ENCODE peak calls at places on chromosomes 11 and 22, in six cellular contexts. M, R, Z, H, D and K are unnamed samples.

GRCh38 chr22:50209893-50210292 is 9.1 kb downstream of the SELENOO start:
- DNase-seq in M (peak), R (peak), Z (peak), H (peak), D (peak), K (peak)

GRCh38 chr11:96486890-96487633 is 97.2 kb downstream of the JRKL start:
- DNase-seq in M (no peak), R (no peak), Z (no peak), H (no peak), D (no peak), K (no peak)

GRCh38 chr11:104078250-104078649 is 41.8 kb downstream of the DDI1 start:
- DNase-seq in M (no peak), R (no peak), Z (no peak), H (no peak), D (no peak), K (no peak)

GRCh38 chr11:94730153-94730552 is 38.0 kb upstream of the AMOTL1 start:
- DNase-seq in M (no peak), R (no peak), Z (no peak), H (no peak), D (no peak), K (no peak)

GRCh38 chr11:6468712-6469495 is 4.8 kb downstream of the TRIM3 start:
- DNase-seq in M (no peak), R (peak), Z (peak), H (peak), D (peak), K (peak)

GRCh38 chr22:48888466-48889208 is 939.0 kb downstream of the BRD1 start:
- DNase-seq in M (no peak), R (no peak), Z (no peak), H (no peak), D (no peak), K (no peak)

GRCh38 chr11:112834277-112834755 is 126.9 kb upstream of the NCAM1 start:
- DNase-seq in M (no peak), R (no peak), Z (no peak), H (no peak), D (no peak), K (no peak)

GRCh38 chr22:24290459-24290858 is 19.8 kb downstream of the SPECC1L start:
- DNase-seq in M (no peak), R (no peak), Z (no peak), H (no peak), D (no peak), K (no peak)

GRCh38 chr11:133118563-133119303 is 413.6 kb downstream of the OPCML start:
- DNase-seq in M (no peak), R (no peak), Z (no peak), H (no peak), D (no peak), K (no peak)

GRCh38 chr22:30947163-30947820 is 21.3 kb downstream of the MORC2 start:
- DNase-seq in M (no peak), R (no peak), Z (no peak), H (no peak), D (no peak), K (no peak)

GRCh38 chr22:33923660-33924246 is 3.5 kb upstream of the LARGE1 start:
- DNase-seq in M (no peak), R (peak), Z (peak), H (peak), D (peak), K (peak)

GRCh38 chr11:64747961-64748715 is 4.2 kb upstream of the RASGRP2 start:
- DNase-seq in M (no peak), R (no peak), Z (no peak), H (no peak), D (peak), K (no peak)

GRCh38 chr11:75577198-75577597 is 15.1 kb downstream of the SERPINH1 start:
- DNase-seq in M (peak), R (peak), Z (peak), H (peak), D (peak), K (no peak)

GRCh38 chr11:120228794-120229384 is 11.1 kb upstream of the POU2F3 start:
- DNase-seq in M (no peak), R (no peak), Z (no peak), H (no peak), D (no peak), K (no peak)

GRCh38 chr11:65421204-65422103 is 1.1 kb upstream of the NEAT1 start:
- DNase-seq in M (peak), R (peak), Z (peak), H (peak), D (peak), K (peak)

GRCh38 chr11:7579226-7579825 is 65.5 kb downstream of the PPFIBP2 start:
- DNase-seq in M (no peak), R (no peak), Z (no peak), H (peak), D (peak), K (no peak)

GRCh38 chr11:112459001-112459400 is 198.3 kb upstream of the PLET1 start:
- DNase-seq in M (no peak), R (no peak), Z (no peak), H (no peak), D (no peak), K (no peak)

GRCh38 chr11:133957926-133958325 is 1.2 kb upstream of the IGSF9B start:
- DNase-seq in M (no peak), R (no peak), Z (no peak), H (no peak), D (no peak), K (no peak)

GRCh38 chr22:41535244-41535643 is 9.0 kb downstream of the POLR3H start:
- DNase-seq in M (no peak), R (no peak), Z (no peak), H (no peak), D (peak), K (no peak)

GRCh38 chr22:29031236-29031982 is 30.2 kb downstream of the C22orf31 start:
- DNase-seq in M (no peak), R (no peak), Z (no peak), H (peak), D (peak), K (peak)
- TF ChIP-seq CTCF in M (no peak), R (no peak), Z (no peak), H (no peak), D (peak), K (no peak)

GRCh38 chr11:79052539-79052938 is 388.3 kb downstream of the TENM4 start:
- DNase-seq in M (no peak), R (no peak), Z (no peak), H (no peak), D (no peak), K (no peak)
- TF ChIP-seq CTCF in M (no peak), R (no peak), Z (peak), H (no peak), D (peak), K (no peak)

GRCh38 chr11:128086794-128087193 is 500.6 kb downstream of the ETS1 start:
- DNase-seq in M (no peak), R (no peak), Z (no peak), H (no peak), D (no peak), K (no peak)
- TF ChIP-seq CTCF in M (no peak), R (no peak), Z (no peak), H (no peak), D (no peak), K (no peak)

GRCh38 chr11:35709386-35709785 is 46.8 kb downstream of the TRIM44 start:
- DNase-seq in M (no peak), R (no peak), Z (no peak), H (no peak), D (no peak), K (no peak)

GRCh38 chr11:35712533-35712932 is 50.0 kb downstream of the TRIM44 start:
- DNase-seq in M (no peak), R (no peak), Z (no peak), H (no peak), D (no peak), K (no peak)

GRCh38 chr11:35711924-35712323 is 49.3 kb downstream of the TRIM44 start:
- DNase-seq in M (no peak), R (no peak), Z (no peak), H (no peak), D (no peak), K (no peak)

GRCh38 chr11:35714882-35715612 is 52.5 kb downstream of the TRIM44 start:
- DNase-seq in M (no peak), R (peak), Z (peak), H (no peak), D (peak), K (peak)

DNA sequence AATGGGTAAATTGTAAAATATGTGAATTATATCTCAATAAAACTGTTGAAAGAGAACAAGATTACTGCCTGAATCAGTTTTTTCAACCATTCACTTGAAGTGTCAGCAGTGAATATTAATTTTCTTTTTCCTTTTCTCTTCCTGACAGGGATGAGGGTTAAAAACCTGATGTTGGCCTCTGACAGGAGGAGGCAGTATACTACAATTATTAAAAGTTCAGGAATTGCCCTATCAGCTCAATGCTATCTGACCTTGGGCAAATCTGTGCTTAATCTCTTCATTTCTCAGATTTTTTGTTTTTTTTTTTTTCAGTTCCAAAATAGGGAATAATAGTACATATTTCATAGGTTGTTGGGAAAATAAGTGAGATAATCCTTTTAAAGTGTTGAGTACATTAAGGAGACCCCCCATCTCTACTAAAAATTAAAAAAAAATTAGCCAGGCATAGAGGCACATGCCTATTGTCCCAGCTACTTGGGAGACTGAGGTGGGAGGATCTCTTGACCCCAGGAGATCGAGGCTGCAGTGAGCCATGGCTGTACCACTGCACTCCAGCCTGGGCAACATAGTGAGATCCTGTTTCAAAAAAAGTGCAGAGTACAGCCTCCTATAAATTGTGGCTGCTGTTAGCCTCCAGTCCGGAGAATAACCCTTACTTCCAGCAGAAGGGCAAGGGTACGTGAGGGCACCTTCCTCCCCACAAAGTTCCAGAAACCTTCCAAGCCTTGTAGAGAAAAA is 48.8 kb downstream of the TRIM44 start:
- DNase-seq in M (no peak), R (no peak), Z (no peak), H (no peak), D (no peak), K (no peak)
- TF ChIP-seq CTCF in M (no peak), R (no peak), Z (peak), H (no peak), D (peak), K (peak)

GRCh38 chr11:19711911-19712280 is 741 bp upstream of the NAV2 start:
- DNase-seq in M (no peak), R (peak), Z (peak), H (peak), D (no peak), K (peak)

GRCh38 chr11:19713221-19714092 is 820 bp downstream of the NAV2 start:
- DNase-seq in M (no peak), R (no peak), Z (no peak), H (no peak), D (no peak), K (peak)

GRCh38 chr11:19714387-19715363 is 2.0 kb downstream of the NAV2 start:
- DNase-seq in M (no peak), R (no peak), Z (no peak), H (peak), D (peak), K (no peak)

GRCh38 chr11:19714093-19714386 is 1.4 kb downstream of the NAV2 start:
- DNase-seq in M (no peak), R (no peak), Z (no peak), H (no peak), D (no peak), K (peak)

GRCh38 chr11:19712281-19713220 is at the start of gene NAV2:
- DNase-seq in M (peak), R (peak), Z (peak), H (peak), D (peak), K (peak)
- TF ChIP-seq CTCF in M (no peak), R (no peak), Z (no peak), H (no peak), D (no peak), K (no peak)

GRCh38 chr11:102783720-102784119 is 3.3 kb upstream of the MMP10 start:
- DNase-seq in M (no peak), R (no peak), Z (no peak), H (no peak), D (no peak), K (no peak)

GRCh38 chr11:102776454-102776853 is 4.0 kb downstream of the MMP10 start:
- DNase-seq in M (no peak), R (no peak), Z (no peak), H (no peak), D (no peak), K (no peak)

GRCh38 chr11:102784380-102784779 is 4.0 kb upstream of the MMP10 start:
- DNase-seq in M (no peak), R (no peak), Z (no peak), H (no peak), D (no peak), K (no peak)

GRCh38 chr11:102783016-102783415 is 2.6 kb upstream of the MMP10 start:
- DNase-seq in M (no peak), R (no peak), Z (no peak), H (no peak), D (no peak), K (no peak)

GRCh38 chr11:102780491-102780918 is at the start of gene MMP10:
- DNase-seq in M (no peak), R (no peak), Z (no peak), H (no peak), D (peak), K (no peak)
- TF ChIP-seq CTCF in M (no peak), R (peak), Z (peak), H (no peak), D (peak), K (no peak)

DNA sequence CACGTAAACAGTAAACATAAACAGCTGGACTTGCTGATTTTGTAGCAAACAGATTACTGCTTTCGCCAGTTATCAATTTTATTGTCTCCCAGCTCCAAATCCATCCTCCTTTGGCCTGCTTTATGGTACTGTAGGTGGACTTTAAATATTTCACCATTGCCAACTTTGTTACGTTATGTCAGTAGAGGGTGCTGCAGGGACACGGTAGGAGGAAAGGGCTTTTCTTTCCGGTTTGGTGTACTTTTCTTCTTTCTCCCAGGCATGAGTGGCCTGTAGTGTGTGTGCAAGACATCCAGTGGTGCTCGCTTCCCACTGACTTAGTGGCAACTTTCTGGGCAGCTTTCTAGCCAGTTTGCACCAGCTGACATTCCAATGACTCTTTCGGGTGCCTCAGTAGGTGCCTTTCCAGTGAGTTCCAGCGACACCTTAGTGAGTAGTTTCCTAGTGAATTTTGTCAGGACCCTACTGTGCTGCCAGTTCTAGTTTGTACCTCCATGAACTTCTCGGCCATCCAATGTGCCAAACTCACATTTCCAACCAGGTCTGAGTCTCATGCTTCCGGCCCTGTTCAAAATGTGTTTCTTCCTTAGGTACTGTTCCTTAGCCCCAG is 267.6 kb upstream of the TENM4 start:
- DNase-seq in M (no peak), R (peak), Z (peak), H (no peak), D (peak), K (peak)
- TF ChIP-seq CTCF in M (no peak), R (peak), Z (peak), H (no peak), D (peak), K (peak)